ENCODE peak calls at places on chromosomes 13 and 19, in five cellular contexts. One of them, this sample, is unnamed.

GRCh38 chr13:49220856-49221614 is 897 bp downstream of the MLNR start:
- DNase-seq in osteoblast: peak
- DNase-seq in A549: no peak
- DNase-seq in left lung: peak
- DNase-seq in stomach: no peak
- DNase-seq in this sample: no peak

GRCh38 chr19:29139227-29139626 is 73.7 kb downstream of the UQCRFS1 start:
- DNase-seq in osteoblast: no peak
- DNase-seq in stomach: no peak
- DNase-seq in A549: no peak
- DNase-seq in left lung: no peak
- DNase-seq in this sample: no peak

GRCh38 chr19:12482505-12482886 is 2.1 kb downstream of the ZNF709 start:
- DNase-seq in left lung: no peak
- DNase-seq in A549: no peak
- DNase-seq in stomach: no peak
- DNase-seq in osteoblast: no peak
- DNase-seq in this sample: no peak

GRCh38 chr13:23567792-23568480 is 2.3 kb upstream of the TNFRSF19 start:
- DNase-seq in osteoblast: no peak
- DNase-seq in stomach: no peak
- DNase-seq in left lung: no peak
- DNase-seq in A549: no peak
- DNase-seq in this sample: no peak

GRCh38 chr13:109211616-109212015 is 574.8 kb downstream of the IRS2 start:
- DNase-seq in stomach: no peak
- DNase-seq in osteoblast: no peak
- DNase-seq in left lung: no peak
- DNase-seq in A549: peak
- DNase-seq in this sample: no peak

GRCh38 chr19:28913626-28914025 is 299.3 kb downstream of the UQCRFS1 start:
- DNase-seq in osteoblast: no peak
- DNase-seq in stomach: no peak
- DNase-seq in left lung: no peak
- DNase-seq in A549: no peak
- DNase-seq in this sample: no peak

GRCh38 chr19:48344892-48345291 is 18.8 kb downstream of the TMEM143 start:
- DNase-seq in osteoblast: no peak
- DNase-seq in A549: no peak
- DNase-seq in stomach: no peak
- DNase-seq in left lung: no peak
- DNase-seq in this sample: no peak

GRCh38 chr19:50654882-50655281 is 5.6 kb downstream of the C19orf81 start:
- DNase-seq in left lung: no peak
- DNase-seq in osteoblast: no peak
- DNase-seq in A549: peak
- DNase-seq in stomach: no peak
- DNase-seq in this sample: no peak

GRCh38 chr19:1166872-1167573 is 7.0 kb downstream of the SBNO2 start:
- DNase-seq in osteoblast: no peak
- DNase-seq in left lung: peak
- DNase-seq in A549: no peak
- DNase-seq in stomach: no peak
- DNase-seq in this sample: peak

GRCh38 chr13:30766234-30766633 is 30.9 kb downstream of the ALOX5AP start:
- DNase-seq in A549: no peak
- DNase-seq in left lung: no peak
- DNase-seq in stomach: no peak
- DNase-seq in osteoblast: no peak
- DNase-seq in this sample: no peak

GRCh38 chr19:37329686-37330085 is 41.2 kb upstream of the ZNF527 start:
- DNase-seq in stomach: no peak
- DNase-seq in osteoblast: no peak
- DNase-seq in A549: peak
- DNase-seq in left lung: no peak
- DNase-seq in this sample: no peak

GRCh38 chr19:50449236-50449899 is 16.7 kb downstream of the MYBPC2 start:
- DNase-seq in A549: peak
- DNase-seq in left lung: peak
- DNase-seq in osteoblast: peak
- DNase-seq in stomach: no peak
- DNase-seq in this sample: no peak

GRCh38 chr19:58477130-58477529 is 978 bp downstream of the ZNF446 start:
- DNase-seq in osteoblast: no peak
- DNase-seq in stomach: no peak
- DNase-seq in left lung: peak
- DNase-seq in A549: no peak
- DNase-seq in this sample: peak

GRCh38 chr19:46978470-46978869 is 41.2 kb upstream of the NPAS1 start:
- DNase-seq in left lung: no peak
- DNase-seq in osteoblast: no peak
- DNase-seq in stomach: no peak
- DNase-seq in A549: no peak
- DNase-seq in this sample: no peak
- H3K27ac ChIP-seq in left lung: no peak
- H3K27ac ChIP-seq in osteoblast: peak
- H3K27ac ChIP-seq in stomach: peak
- H3K27ac ChIP-seq in A549: peak
- H3K27ac ChIP-seq in this sample: no peak

GRCh38 chr13:75685239-75685697 is 49.1 kb downstream of the LMO7 start:
- DNase-seq in left lung: no peak
- DNase-seq in A549: peak
- DNase-seq in osteoblast: no peak
- DNase-seq in stomach: no peak
- DNase-seq in this sample: no peak

GRCh38 chr13:75675421-75675820 is 39.3 kb downstream of the LMO7 start:
- DNase-seq in osteoblast: no peak
- DNase-seq in left lung: no peak
- DNase-seq in stomach: no peak
- DNase-seq in A549: no peak
- DNase-seq in this sample: no peak

GRCh38 chr13:75679459-75679858 is 43.3 kb downstream of the LMO7 start:
- DNase-seq in left lung: no peak
- DNase-seq in A549: no peak
- DNase-seq in stomach: no peak
- DNase-seq in osteoblast: no peak
- DNase-seq in this sample: no peak
- H3K27ac ChIP-seq in left lung: no peak
- H3K27ac ChIP-seq in A549: no peak
- H3K27ac ChIP-seq in stomach: no peak
- H3K27ac ChIP-seq in osteoblast: no peak
- H3K27ac ChIP-seq in this sample: no peak

DNA sequence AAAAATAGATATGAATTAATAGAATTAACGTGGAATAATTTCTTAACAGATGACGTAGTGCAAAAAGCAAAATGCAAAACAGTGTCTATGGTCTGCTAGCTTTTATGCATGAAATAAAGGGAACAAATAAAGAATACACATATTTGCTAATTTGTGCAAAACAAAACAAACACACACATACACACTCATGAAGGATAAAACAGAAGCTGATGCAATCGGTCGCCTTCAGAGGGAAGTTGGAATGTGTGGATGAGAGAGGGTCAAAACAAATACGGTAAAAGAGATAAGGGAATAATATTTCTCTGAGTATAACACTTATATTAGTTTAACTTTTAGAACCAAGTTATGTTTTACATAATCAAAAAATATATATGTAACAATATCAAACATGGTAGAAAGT is 1160.9 kb upstream of the PCDH9 start:
- DNase-seq in A549: no peak
- DNase-seq in osteoblast: no peak
- DNase-seq in stomach: no peak
- DNase-seq in left lung: no peak
- DNase-seq in this sample: no peak
- H3K27ac ChIP-seq in A549: no peak
- H3K27ac ChIP-seq in osteoblast: no peak
- H3K27ac ChIP-seq in stomach: no peak
- H3K27ac ChIP-seq in left lung: no peak
- H3K27ac ChIP-seq in this sample: no peak

GRCh38 chr13:40660270-40660669 is 6.2 kb downstream of the FOXO1 start:
- DNase-seq in A549: no peak
- DNase-seq in stomach: no peak
- DNase-seq in left lung: no peak
- DNase-seq in osteoblast: no peak
- DNase-seq in this sample: no peak
- H3K27ac ChIP-seq in A549: no peak
- H3K27ac ChIP-seq in stomach: no peak
- H3K27ac ChIP-seq in left lung: no peak
- H3K27ac ChIP-seq in osteoblast: no peak
- H3K27ac ChIP-seq in this sample: no peak

GRCh38 chr13:19713186-19713965 is 69.4 kb downstream of the PSPC1 start:
- DNase-seq in stomach: no peak
- DNase-seq in osteoblast: no peak
- DNase-seq in left lung: no peak
- DNase-seq in A549: no peak
- DNase-seq in this sample: no peak
- H3K27ac ChIP-seq in stomach: no peak
- H3K27ac ChIP-seq in osteoblast: no peak
- H3K27ac ChIP-seq in left lung: no peak
- H3K27ac ChIP-seq in A549: no peak
- H3K27ac ChIP-seq in this sample: no peak

DNA sequence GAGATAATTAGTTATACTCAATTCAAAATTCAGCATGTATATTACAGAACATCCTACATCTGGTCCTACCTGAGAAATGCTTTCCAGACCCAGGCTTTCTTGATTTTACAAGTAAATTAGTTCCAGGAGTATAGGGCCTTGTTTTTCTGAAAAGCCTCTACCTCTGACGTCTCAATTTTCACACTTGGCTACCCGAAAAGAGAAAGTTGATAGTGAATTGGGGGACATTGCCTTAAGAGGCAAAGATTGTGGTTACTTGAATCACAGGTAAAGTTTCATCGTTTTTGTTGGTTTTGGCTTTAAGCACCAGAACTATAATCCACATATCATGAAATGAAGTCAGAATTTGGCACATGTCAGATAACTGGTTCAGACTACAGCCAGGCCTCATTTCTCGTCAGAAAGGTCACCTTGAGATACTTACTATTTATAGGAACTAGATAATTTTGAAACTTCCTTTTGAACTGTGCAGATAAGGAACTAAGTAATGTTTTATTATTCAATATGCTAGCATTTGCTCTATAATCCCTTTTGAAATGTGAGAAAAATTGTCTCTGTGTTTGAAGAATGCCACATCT is 30.8 kb downstream of the FAM124A start:
- DNase-seq in stomach: no peak
- DNase-seq in left lung: no peak
- DNase-seq in A549: no peak
- DNase-seq in osteoblast: no peak
- DNase-seq in this sample: no peak
- H3K27ac ChIP-seq in stomach: no peak
- H3K27ac ChIP-seq in left lung: no peak
- H3K27ac ChIP-seq in A549: no peak
- H3K27ac ChIP-seq in osteoblast: no peak
- H3K27ac ChIP-seq in this sample: no peak

GRCh38 chr19:14073925-14074838 is 1.6 kb downstream of the MISP3 start:
- DNase-seq in osteoblast: peak
- DNase-seq in left lung: no peak
- DNase-seq in stomach: peak
- DNase-seq in A549: no peak
- DNase-seq in this sample: no peak
- H3K27ac ChIP-seq in osteoblast: no peak
- H3K27ac ChIP-seq in left lung: peak
- H3K27ac ChIP-seq in stomach: peak
- H3K27ac ChIP-seq in A549: peak
- H3K27ac ChIP-seq in this sample: peak